ENCODE peak calls at places on chromosomes 6 and 20, in five cellular contexts. One of them, this sample, is unnamed.
A peak's percentile ranks its signal among the peaks of the same experiment; 100 is the strongest.

GRCh38 chr6:13431861-13432465 is 55.4 kb downstream of the GFOD1 start:
- DNase-seq in putamen: no peak
- DNase-seq in activated CD4-positive, alpha-beta T cell treated with anti-CD3 and anti-CD28 coated beads, Interleukin-2, amount 50 U/mL, for 1 hour: no peak
- DNase-seq in GM04504: no peak
- DNase-seq in stimulated activated CD4-positive, alpha-beta T cell treated with anti-CD3 and anti-CD28 coated beads, Interleukin-2, amount 100 ng/mL, for 48 hours: no peak
- DNase-seq in this sample: no peak

GRCh38 chr6:155352812-155353211 is 38.5 kb upstream of the TFB1M start:
- DNase-seq in stimulated activated CD4-positive, alpha-beta T cell treated with anti-CD3 and anti-CD28 coated beads, Interleukin-2, amount 100 ng/mL, for 48 hours: no peak
- DNase-seq in putamen: no peak
- DNase-seq in GM04504: peak; percentile 64
- DNase-seq in activated CD4-positive, alpha-beta T cell treated with anti-CD3 and anti-CD28 coated beads, Interleukin-2, amount 50 U/mL, for 1 hour: no peak
- DNase-seq in this sample: no peak

GRCh38 chr20:635609-636338 is 17.2 kb downstream of the SRXN1 start:
- DNase-seq in putamen: no peak
- DNase-seq in activated CD4-positive, alpha-beta T cell treated with anti-CD3 and anti-CD28 coated beads, Interleukin-2, amount 50 U/mL, for 1 hour: no peak
- DNase-seq in GM04504: no peak
- DNase-seq in stimulated activated CD4-positive, alpha-beta T cell treated with anti-CD3 and anti-CD28 coated beads, Interleukin-2, amount 100 ng/mL, for 48 hours: no peak
- DNase-seq in this sample: no peak

GRCh38 chr6:135866445-135867143 is 15.1 kb downstream of the PDE7B start:
- DNase-seq in stimulated activated CD4-positive, alpha-beta T cell treated with anti-CD3 and anti-CD28 coated beads, Interleukin-2, amount 100 ng/mL, for 48 hours: no peak
- DNase-seq in putamen: no peak
- DNase-seq in GM04504: no peak
- DNase-seq in activated CD4-positive, alpha-beta T cell treated with anti-CD3 and anti-CD28 coated beads, Interleukin-2, amount 50 U/mL, for 1 hour: no peak
- DNase-seq in this sample: no peak

GRCh38 chr6:31272856-31273626 is 1.1 kb upstream of the HLA-C start:
- DNase-seq in GM04504: no peak
- DNase-seq in stimulated activated CD4-positive, alpha-beta T cell treated with anti-CD3 and anti-CD28 coated beads, Interleukin-2, amount 100 ng/mL, for 48 hours: no peak
- DNase-seq in activated CD4-positive, alpha-beta T cell treated with anti-CD3 and anti-CD28 coated beads, Interleukin-2, amount 50 U/mL, for 1 hour: peak; percentile 39
- DNase-seq in putamen: no peak
- DNase-seq in this sample: peak; percentile 66

GRCh38 chr20:61575151-61575937 is 323.3 kb downstream of the CDH4 start:
- DNase-seq in putamen: no peak
- DNase-seq in activated CD4-positive, alpha-beta T cell treated with anti-CD3 and anti-CD28 coated beads, Interleukin-2, amount 50 U/mL, for 1 hour: no peak
- DNase-seq in stimulated activated CD4-positive, alpha-beta T cell treated with anti-CD3 and anti-CD28 coated beads, Interleukin-2, amount 100 ng/mL, for 48 hours: no peak
- DNase-seq in GM04504: no peak
- DNase-seq in this sample: no peak

GRCh38 chr20:35340436-35340835 is 48.2 kb upstream of the FAM83C start:
- DNase-seq in activated CD4-positive, alpha-beta T cell treated with anti-CD3 and anti-CD28 coated beads, Interleukin-2, amount 50 U/mL, for 1 hour: no peak
- DNase-seq in stimulated activated CD4-positive, alpha-beta T cell treated with anti-CD3 and anti-CD28 coated beads, Interleukin-2, amount 100 ng/mL, for 48 hours: no peak
- DNase-seq in GM04504: no peak
- DNase-seq in putamen: no peak
- DNase-seq in this sample: no peak

GRCh38 chr20:64119681-64120341 is 12.4 kb upstream of the NPBWR2 start:
- DNase-seq in GM04504: no peak
- DNase-seq in stimulated activated CD4-positive, alpha-beta T cell treated with anti-CD3 and anti-CD28 coated beads, Interleukin-2, amount 100 ng/mL, for 48 hours: no peak
- DNase-seq in putamen: no peak
- DNase-seq in activated CD4-positive, alpha-beta T cell treated with anti-CD3 and anti-CD28 coated beads, Interleukin-2, amount 50 U/mL, for 1 hour: no peak
- DNase-seq in this sample: no peak

GRCh38 chr6:147676468-147676867 is 168.0 kb downstream of the SAMD5 start:
- DNase-seq in GM04504: no peak
- DNase-seq in activated CD4-positive, alpha-beta T cell treated with anti-CD3 and anti-CD28 coated beads, Interleukin-2, amount 50 U/mL, for 1 hour: no peak
- DNase-seq in putamen: no peak
- DNase-seq in stimulated activated CD4-positive, alpha-beta T cell treated with anti-CD3 and anti-CD28 coated beads, Interleukin-2, amount 100 ng/mL, for 48 hours: no peak
- DNase-seq in this sample: no peak

GRCh38 chr20:22414354-22414753 is 170.0 kb downstream of the FOXA2 start:
- DNase-seq in GM04504: no peak
- DNase-seq in stimulated activated CD4-positive, alpha-beta T cell treated with anti-CD3 and anti-CD28 coated beads, Interleukin-2, amount 100 ng/mL, for 48 hours: no peak
- DNase-seq in putamen: no peak
- DNase-seq in activated CD4-positive, alpha-beta T cell treated with anti-CD3 and anti-CD28 coated beads, Interleukin-2, amount 50 U/mL, for 1 hour: no peak
- DNase-seq in this sample: no peak

GRCh38 chr6:130632288-130632687 is 194.9 kb upstream of the SMLR1 start:
- DNase-seq in putamen: no peak
- DNase-seq in GM04504: no peak
- DNase-seq in stimulated activated CD4-positive, alpha-beta T cell treated with anti-CD3 and anti-CD28 coated beads, Interleukin-2, amount 100 ng/mL, for 48 hours: no peak
- DNase-seq in activated CD4-positive, alpha-beta T cell treated with anti-CD3 and anti-CD28 coated beads, Interleukin-2, amount 50 U/mL, for 1 hour: no peak
- DNase-seq in this sample: no peak

GRCh38 chr20:49231461-49231860 is 12.2 kb downstream of the DDX27 start:
- DNase-seq in stimulated activated CD4-positive, alpha-beta T cell treated with anti-CD3 and anti-CD28 coated beads, Interleukin-2, amount 100 ng/mL, for 48 hours: no peak
- DNase-seq in putamen: no peak
- DNase-seq in GM04504: no peak
- DNase-seq in activated CD4-positive, alpha-beta T cell treated with anti-CD3 and anti-CD28 coated beads, Interleukin-2, amount 50 U/mL, for 1 hour: no peak
- DNase-seq in this sample: no peak

GRCh38 chr6:123888779-123889513 is 85.3 kb downstream of the NKAIN2 start:
- DNase-seq in putamen: no peak
- DNase-seq in GM04504: no peak
- DNase-seq in activated CD4-positive, alpha-beta T cell treated with anti-CD3 and anti-CD28 coated beads, Interleukin-2, amount 50 U/mL, for 1 hour: no peak
- DNase-seq in stimulated activated CD4-positive, alpha-beta T cell treated with anti-CD3 and anti-CD28 coated beads, Interleukin-2, amount 100 ng/mL, for 48 hours: no peak
- DNase-seq in this sample: no peak

GRCh38 chr6:3579652-3580051 is 122.8 kb upstream of the SLC22A23 start:
- DNase-seq in stimulated activated CD4-positive, alpha-beta T cell treated with anti-CD3 and anti-CD28 coated beads, Interleukin-2, amount 100 ng/mL, for 48 hours: no peak
- DNase-seq in putamen: no peak
- DNase-seq in activated CD4-positive, alpha-beta T cell treated with anti-CD3 and anti-CD28 coated beads, Interleukin-2, amount 50 U/mL, for 1 hour: no peak
- DNase-seq in GM04504: no peak
- DNase-seq in this sample: no peak

GRCh38 chr6:135191508-135192255 is 10.6 kb downstream of the MYB start:
- DNase-seq in GM04504: no peak
- DNase-seq in putamen: no peak
- DNase-seq in activated CD4-positive, alpha-beta T cell treated with anti-CD3 and anti-CD28 coated beads, Interleukin-2, amount 50 U/mL, for 1 hour: no peak
- DNase-seq in stimulated activated CD4-positive, alpha-beta T cell treated with anti-CD3 and anti-CD28 coated beads, Interleukin-2, amount 100 ng/mL, for 48 hours: no peak
- DNase-seq in this sample: no peak

GRCh38 chr6:13354331-13355042 is 26.1 kb upstream of the TBC1D7 start:
- DNase-seq in activated CD4-positive, alpha-beta T cell treated with anti-CD3 and anti-CD28 coated beads, Interleukin-2, amount 50 U/mL, for 1 hour: no peak
- DNase-seq in stimulated activated CD4-positive, alpha-beta T cell treated with anti-CD3 and anti-CD28 coated beads, Interleukin-2, amount 100 ng/mL, for 48 hours: no peak
- DNase-seq in putamen: peak; percentile 29
- DNase-seq in GM04504: no peak
- DNase-seq in this sample: no peak

GRCh38 chr6:14079433-14079832 is 38.1 kb upstream of the CD83 start:
- DNase-seq in GM04504: no peak
- DNase-seq in putamen: no peak
- DNase-seq in stimulated activated CD4-positive, alpha-beta T cell treated with anti-CD3 and anti-CD28 coated beads, Interleukin-2, amount 100 ng/mL, for 48 hours: no peak
- DNase-seq in activated CD4-positive, alpha-beta T cell treated with anti-CD3 and anti-CD28 coated beads, Interleukin-2, amount 50 U/mL, for 1 hour: no peak
- DNase-seq in this sample: no peak

GRCh38 chr6:10395946-10396577 is 18.8 kb downstream of the TFAP2A start:
- DNase-seq in stimulated activated CD4-positive, alpha-beta T cell treated with anti-CD3 and anti-CD28 coated beads, Interleukin-2, amount 100 ng/mL, for 48 hours: no peak
- DNase-seq in putamen: no peak
- DNase-seq in GM04504: no peak
- DNase-seq in activated CD4-positive, alpha-beta T cell treated with anti-CD3 and anti-CD28 coated beads, Interleukin-2, amount 50 U/mL, for 1 hour: no peak
- DNase-seq in this sample: no peak

GRCh38 chr6:35218021-35218420 is 4.3 kb downstream of the SCUBE3 start:
- DNase-seq in GM04504: no peak
- DNase-seq in putamen: no peak
- DNase-seq in activated CD4-positive, alpha-beta T cell treated with anti-CD3 and anti-CD28 coated beads, Interleukin-2, amount 50 U/mL, for 1 hour: no peak
- DNase-seq in stimulated activated CD4-positive, alpha-beta T cell treated with anti-CD3 and anti-CD28 coated beads, Interleukin-2, amount 100 ng/mL, for 48 hours: no peak
- DNase-seq in this sample: no peak

GRCh38 chr20:24795444-24795843 is 153.6 kb upstream of the CST7 start:
- DNase-seq in GM04504: no peak
- DNase-seq in activated CD4-positive, alpha-beta T cell treated with anti-CD3 and anti-CD28 coated beads, Interleukin-2, amount 50 U/mL, for 1 hour: no peak
- DNase-seq in putamen: no peak
- DNase-seq in stimulated activated CD4-positive, alpha-beta T cell treated with anti-CD3 and anti-CD28 coated beads, Interleukin-2, amount 100 ng/mL, for 48 hours: no peak
- DNase-seq in this sample: no peak

GRCh38 chr6:17622144-17622543 is 22.0 kb downstream of the FAM8A1 start:
- DNase-seq in GM04504: no peak
- DNase-seq in stimulated activated CD4-positive, alpha-beta T cell treated with anti-CD3 and anti-CD28 coated beads, Interleukin-2, amount 100 ng/mL, for 48 hours: no peak
- DNase-seq in putamen: no peak
- DNase-seq in activated CD4-positive, alpha-beta T cell treated with anti-CD3 and anti-CD28 coated beads, Interleukin-2, amount 50 U/mL, for 1 hour: no peak
- DNase-seq in this sample: no peak

GRCh38 chr6:6629416-6629815 is 40.9 kb downstream of the LY86 start:
- DNase-seq in activated CD4-positive, alpha-beta T cell treated with anti-CD3 and anti-CD28 coated beads, Interleukin-2, amount 50 U/mL, for 1 hour: no peak
- DNase-seq in putamen: no peak
- DNase-seq in GM04504: no peak
- DNase-seq in stimulated activated CD4-positive, alpha-beta T cell treated with anti-CD3 and anti-CD28 coated beads, Interleukin-2, amount 100 ng/mL, for 48 hours: no peak
- DNase-seq in this sample: no peak

GRCh38 chr6:131844243-131844841 is 36.5 kb downstream of the ENPP1 start:
- DNase-seq in GM04504: no peak
- DNase-seq in putamen: no peak
- DNase-seq in stimulated activated CD4-positive, alpha-beta T cell treated with anti-CD3 and anti-CD28 coated beads, Interleukin-2, amount 100 ng/mL, for 48 hours: no peak
- DNase-seq in activated CD4-positive, alpha-beta T cell treated with anti-CD3 and anti-CD28 coated beads, Interleukin-2, amount 50 U/mL, for 1 hour: no peak
- DNase-seq in this sample: no peak

GRCh38 chr6:75611702-75612375 is 10.2 kb downstream of the SENP6 start:
- DNase-seq in putamen: no peak
- DNase-seq in activated CD4-positive, alpha-beta T cell treated with anti-CD3 and anti-CD28 coated beads, Interleukin-2, amount 50 U/mL, for 1 hour: peak; percentile 8
- DNase-seq in GM04504: no peak
- DNase-seq in stimulated activated CD4-positive, alpha-beta T cell treated with anti-CD3 and anti-CD28 coated beads, Interleukin-2, amount 100 ng/mL, for 48 hours: peak; percentile 35
- DNase-seq in this sample: peak; percentile 17

GRCh38 chr20:38725959-38726848 is 1.9 kb downstream of the SLC32A1 start:
- DNase-seq in activated CD4-positive, alpha-beta T cell treated with anti-CD3 and anti-CD28 coated beads, Interleukin-2, amount 50 U/mL, for 1 hour: peak; percentile 39
- DNase-seq in GM04504: no peak
- DNase-seq in stimulated activated CD4-positive, alpha-beta T cell treated with anti-CD3 and anti-CD28 coated beads, Interleukin-2, amount 100 ng/mL, for 48 hours: peak; percentile 54
- DNase-seq in putamen: no peak
- DNase-seq in this sample: peak; percentile 77

GRCh38 chr20:38131588-38132121 is 33.4 kb downstream of the TGM2 start:
- DNase-seq in activated CD4-positive, alpha-beta T cell treated with anti-CD3 and anti-CD28 coated beads, Interleukin-2, amount 50 U/mL, for 1 hour: no peak
- DNase-seq in GM04504: no peak
- DNase-seq in stimulated activated CD4-positive, alpha-beta T cell treated with anti-CD3 and anti-CD28 coated beads, Interleukin-2, amount 100 ng/mL, for 48 hours: no peak
- DNase-seq in putamen: no peak
- DNase-seq in this sample: no peak

GRCh38 chr6:125314019-125314581 is 12.3 kb upstream of the HDDC2 start:
- DNase-seq in activated CD4-positive, alpha-beta T cell treated with anti-CD3 and anti-CD28 coated beads, Interleukin-2, amount 50 U/mL, for 1 hour: peak; percentile 18
- DNase-seq in GM04504: peak; percentile 46
- DNase-seq in stimulated activated CD4-positive, alpha-beta T cell treated with anti-CD3 and anti-CD28 coated beads, Interleukin-2, amount 100 ng/mL, for 48 hours: peak; percentile 29
- DNase-seq in putamen: peak; percentile 67
- DNase-seq in this sample: no peak

GRCh38 chr6:14770572-14770971 is 475.3 kb upstream of the JARID2 start:
- DNase-seq in activated CD4-positive, alpha-beta T cell treated with anti-CD3 and anti-CD28 coated beads, Interleukin-2, amount 50 U/mL, for 1 hour: no peak
- DNase-seq in stimulated activated CD4-positive, alpha-beta T cell treated with anti-CD3 and anti-CD28 coated beads, Interleukin-2, amount 100 ng/mL, for 48 hours: no peak
- DNase-seq in putamen: no peak
- DNase-seq in GM04504: no peak
- DNase-seq in this sample: no peak

GRCh38 chr6:41682497-41682961 is 44.3 kb downstream of the MDFI start:
- DNase-seq in GM04504: no peak
- DNase-seq in activated CD4-positive, alpha-beta T cell treated with anti-CD3 and anti-CD28 coated beads, Interleukin-2, amount 50 U/mL, for 1 hour: no peak
- DNase-seq in stimulated activated CD4-positive, alpha-beta T cell treated with anti-CD3 and anti-CD28 coated beads, Interleukin-2, amount 100 ng/mL, for 48 hours: no peak
- DNase-seq in putamen: no peak
- DNase-seq in this sample: no peak

GRCh38 chr6:17932362-17932852 is 55.0 kb downstream of the KIF13A start:
- DNase-seq in putamen: no peak
- DNase-seq in GM04504: peak; percentile 90
- DNase-seq in activated CD4-positive, alpha-beta T cell treated with anti-CD3 and anti-CD28 coated beads, Interleukin-2, amount 50 U/mL, for 1 hour: no peak
- DNase-seq in stimulated activated CD4-positive, alpha-beta T cell treated with anti-CD3 and anti-CD28 coated beads, Interleukin-2, amount 100 ng/mL, for 48 hours: no peak
- DNase-seq in this sample: no peak

GRCh38 chr20:52500150-52500549 is 308.6 kb upstream of the ZFP64 start:
- DNase-seq in putamen: no peak
- DNase-seq in GM04504: no peak
- DNase-seq in activated CD4-positive, alpha-beta T cell treated with anti-CD3 and anti-CD28 coated beads, Interleukin-2, amount 50 U/mL, for 1 hour: no peak
- DNase-seq in stimulated activated CD4-positive, alpha-beta T cell treated with anti-CD3 and anti-CD28 coated beads, Interleukin-2, amount 100 ng/mL, for 48 hours: no peak
- DNase-seq in this sample: no peak

GRCh38 chr6:5338177-5338960 is 77.1 kb downstream of the FARS2 start:
- DNase-seq in GM04504: no peak
- DNase-seq in activated CD4-positive, alpha-beta T cell treated with anti-CD3 and anti-CD28 coated beads, Interleukin-2, amount 50 U/mL, for 1 hour: no peak
- DNase-seq in stimulated activated CD4-positive, alpha-beta T cell treated with anti-CD3 and anti-CD28 coated beads, Interleukin-2, amount 100 ng/mL, for 48 hours: no peak
- DNase-seq in putamen: no peak
- DNase-seq in this sample: no peak

GRCh38 chr20:48541581-48542071 is 286.2 kb downstream of the PREX1 start:
- DNase-seq in GM04504: no peak
- DNase-seq in stimulated activated CD4-positive, alpha-beta T cell treated with anti-CD3 and anti-CD28 coated beads, Interleukin-2, amount 100 ng/mL, for 48 hours: no peak
- DNase-seq in putamen: peak; percentile 11
- DNase-seq in activated CD4-positive, alpha-beta T cell treated with anti-CD3 and anti-CD28 coated beads, Interleukin-2, amount 50 U/mL, for 1 hour: no peak
- DNase-seq in this sample: no peak

GRCh38 chr6:29926081-29926794 is 16.1 kb upstream of the HLA-A start:
- DNase-seq in activated CD4-positive, alpha-beta T cell treated with anti-CD3 and anti-CD28 coated beads, Interleukin-2, amount 50 U/mL, for 1 hour: peak; percentile 44
- DNase-seq in stimulated activated CD4-positive, alpha-beta T cell treated with anti-CD3 and anti-CD28 coated beads, Interleukin-2, amount 100 ng/mL, for 48 hours: peak; percentile 34
- DNase-seq in GM04504: no peak
- DNase-seq in putamen: no peak
- DNase-seq in this sample: no peak

This sample was measured in stimulated activated effector memory CD8-positive, alpha-beta T cell treated with anti-CD3 and anti-CD28 coated beads, Interleukin-12 subunit alpha, Interleukin-12 subunit beta, amount 100 ng/mL, for 72 hours.